ENCODE peak calls at places on chromosomes 5 and 9, in six cellular contexts. O is body of pancreas, P is NCI-H2029, X is HEK293T, M is GM03348, E is omental fat pad. I is an unnamed sample.

GRCh38 chr9:92911496-92912475 is 33.9 kb upstream of the ZNF484 start:
- DNase-seq in O (peak), P (no peak), X (no peak), M (no peak), E (no peak), I (no peak)

GRCh38 chr9:135920256-135920930 is 13.0 kb upstream of the CAMSAP1 start:
- DNase-seq in O (no peak), P (no peak), X (no peak), M (no peak), E (no peak), I (peak)

GRCh38 chr5:68418230-68418629 is 202.7 kb downstream of the PIK3R1 start:
- DNase-seq in O (no peak), P (no peak), X (no peak), M (peak), E (no peak), I (no peak)

GRCh38 chr9:34428325-34428958 is 29.9 kb downstream of the FAM219A start:
- DNase-seq in O (no peak), P (no peak), X (no peak), M (no peak), E (no peak), I (no peak)

GRCh38 chr5:176608937-176609723 is 826 bp downstream of the GPRIN1 start:
- DNase-seq in O (no peak), P (no peak), X (no peak), M (no peak), E (no peak), I (no peak)

GRCh38 chr5:41707853-41708603 is 162.2 kb downstream of the OXCT1 start:
- DNase-seq in O (no peak), P (no peak), X (peak), M (peak), E (no peak), I (no peak)

GRCh38 chr5:101431201-101431600 is 528.1 kb upstream of the ST8SIA4 start:
- DNase-seq in O (no peak), P (no peak), X (no peak), M (no peak), E (no peak), I (no peak)

GRCh38 chr5:97840643-97841042 is 657.6 kb upstream of the RIOK2 start:
- DNase-seq in O (no peak), P (no peak), X (no peak), M (no peak), E (no peak), I (no peak)

GRCh38 chr9:37902804-37903580 is 935 bp downstream of the SLC25A51 start:
- DNase-seq in O (no peak), P (no peak), X (no peak), M (peak), E (no peak), I (no peak)

GRCh38 chr9:135905380-135906282 is 1.7 kb downstream of the CAMSAP1 start:
- DNase-seq in O (peak), P (no peak), X (no peak), M (no peak), E (no peak), I (peak)

GRCh38 chr9:85224729-85225128 is 517.0 kb downstream of the AGTPBP1 start:
- DNase-seq in O (no peak), P (no peak), X (no peak), M (peak), E (no peak), I (no peak)

GRCh38 chr5:144276034-144276822 is 105.6 kb downstream of the KCTD16 start:
- DNase-seq in O (no peak), P (no peak), X (no peak), M (peak), E (no peak), I (no peak)

GRCh38 chr5:176621661-176622079 is 8.7 kb downstream of the SNCB start:
- DNase-seq in O (peak), P (no peak), X (no peak), M (no peak), E (no peak), I (no peak)

GRCh38 chr5:96144289-96144688 is 182.6 kb upstream of the ELL2 start:
- DNase-seq in O (no peak), P (no peak), X (no peak), M (no peak), E (no peak), I (no peak)

GRCh38 chr5:116011046-116011445 is 21.2 kb upstream of the ARL14EPL start:
- DNase-seq in O (no peak), P (no peak), X (no peak), M (peak), E (no peak), I (no peak)

GRCh38 chr5:8241558-8241957 is 372.6 kb downstream of the MTRR start:
- DNase-seq in O (no peak), P (no peak), X (no peak), M (no peak), E (no peak), I (no peak)

GRCh38 chr9:107488400-107489143 is 997 bp downstream of the KLF4 start:
- DNase-seq in O (peak), P (no peak), X (peak), M (peak), E (peak), I (peak)

GRCh38 chr9:99154356-99154755 is 49.4 kb downstream of the TGFBR1 start:
- DNase-seq in O (no peak), P (no peak), X (no peak), M (no peak), E (no peak), I (no peak)